ENCODE peak calls at places on chromosomes 13 and 19, in ten cellular contexts. A is OCI-LY7; R is IMR-90; U is CD8-positive, alpha-beta memory T cell; X is lower lobe of right lung; F is pancreas; E is mesendoderm; S is tibial artery; J is Peyer's patch; K is tibial nerve. N is an unnamed sample.

GRCh38 chr19:8463343-8463742 is 18.6 kb downstream of the HNRNPM start:
- DNase-seq in U (no peak), J (no peak), X (no peak), K (no peak), R (no peak), E (no peak), S (no peak), F (no peak), A (no peak), N (no peak)

GRCh38 chr19:21463449-21464105 is 41.8 kb upstream of the ZNF429 start:
- DNase-seq in U (no peak), A (no peak), J (no peak), E (peak; percentile 98), S (no peak), K (no peak), R (no peak), F (peak; percentile 63), X (peak; percentile 63), N (no peak)

GRCh38 chr19:29623726-29624488 is 17.8 kb downstream of the POP4 start:
- DNase-seq in U (peak; percentile 14), J (peak; percentile 48), K (no peak), F (no peak), X (peak; percentile 25), A (no peak), R (no peak), E (no peak), S (no peak), N (no peak)

GRCh38 chr19:7010722-7011593 is 10.3 kb downstream of the MBD3L2B start:
- DNase-seq in U (no peak), A (no peak), X (no peak), R (no peak), E (no peak), J (no peak), S (no peak), F (no peak), K (no peak), N (no peak)

GRCh38 chr19:3459322-3459881 is 20.9 kb downstream of the SMIM24 start:
- DNase-seq in F (peak; percentile 89), R (peak; percentile 94), J (no peak), E (peak; percentile 95), X (peak; percentile 79), A (no peak), K (peak; percentile 83), S (peak; percentile 94), U (no peak), N (peak; percentile 83)

GRCh38 chr19:43776285-43776684 is 4.5 kb downstream of the KCNN4 start:
- DNase-seq in A (peak; percentile 47), R (no peak), X (no peak), E (no peak), U (no peak), F (no peak), J (peak; percentile 36), K (no peak), S (no peak), N (no peak)

GRCh38 chr13:57632276-57633140 is 964 bp downstream of the PCDH17 start:
- DNase-seq in R (no peak), E (peak; percentile 72), K (no peak), F (peak; percentile 16), U (no peak), S (peak; percentile 20), J (peak; percentile 44), A (no peak), X (peak; percentile 46), N (peak; percentile 60)

GRCh38 chr19:47097396-47098217 is 16.0 kb downstream of the ZC3H4 start:
- DNase-seq in K (no peak), F (peak; percentile 39), J (no peak), A (no peak), S (peak; percentile 74), U (no peak), E (no peak), X (peak; percentile 59), R (no peak), N (no peak)

GRCh38 chr13:79987323-79987722 is 353.6 kb downstream of the SPRY2 start:
- DNase-seq in X (no peak), R (peak; percentile 22), U (no peak), E (no peak), F (no peak), J (no peak), S (no peak), A (no peak), K (no peak), N (no peak)
- H3K27ac ChIP-seq in X (no peak overlapping the region), R (no peak overlapping the region), U (no peak overlapping the region), E (no peak overlapping the region), F (no peak overlapping the region), J (no peak overlapping the region), S (no peak overlapping the region), A (no peak overlapping the region), K (no peak overlapping the region), N (no peak overlapping the region)

GRCh38 chr19:49601482-49602038 is 10.6 kb downstream of the PRR12 start:
- DNase-seq in F (no peak), U (no peak), K (no peak), S (no peak), R (no peak), J (no peak), A (no peak), X (no peak), E (no peak), N (no peak)

GRCh38 chr19:49602806-49603205 is 11.8 kb downstream of the PRR12 start:
- DNase-seq in S (no peak), U (no peak), F (no peak), J (no peak), R (no peak), A (no peak), X (no peak), E (no peak), K (no peak), N (no peak)

GRCh38 chr19:49599378-49600298 is 8.7 kb downstream of the PRR12 start:
- DNase-seq in A (no peak), K (no peak), S (no peak), X (no peak), E (no peak), F (no peak), U (no peak), J (no peak), R (no peak), N (no peak)

GRCh38 chr19:49609499-49610092 is 18.6 kb downstream of the PRR12 start:
- DNase-seq in F (no peak), R (no peak), U (no peak), S (no peak), X (no peak), E (no peak), K (no peak), J (no peak), A (no peak), N (no peak)

DNA sequence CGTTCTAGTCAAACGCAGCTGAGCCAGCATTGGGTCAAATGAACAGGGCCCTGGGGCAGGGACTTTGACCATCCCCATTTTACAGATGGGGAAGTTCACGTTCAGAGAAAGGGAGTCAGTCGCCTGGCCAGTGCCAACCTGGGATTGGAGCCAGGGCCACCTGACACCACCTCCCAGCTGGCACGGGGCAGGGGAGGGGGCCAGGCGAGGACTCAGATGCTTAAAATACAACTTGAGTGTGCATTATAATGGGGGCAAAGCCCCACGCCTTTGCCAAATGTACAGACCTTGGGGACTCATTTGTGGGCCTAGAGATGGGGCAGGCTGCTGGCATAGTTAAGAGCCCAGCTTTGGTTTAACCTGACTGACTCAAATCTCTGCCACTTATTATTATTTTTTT is 14.6 kb downstream of the PRR12 start:
- DNase-seq in X (no peak), U (no peak), E (no peak), J (no peak), R (no peak), F (no peak), S (no peak), A (no peak), K (no peak), N (no peak)
- H3K36me3 ChIP-seq in X (peaks cover 94% of the 10 kb centered on the region), U (peaks cover 19% of the 10 kb centered on the region), E (peaks cover 17% of the 10 kb centered on the region), J (no peaks in the 10 kb centered on the region), R (peaks cover 64% of the 10 kb centered on the region), F (peaks cover 9% of the 10 kb centered on the region), S (peaks cover 95% of the 10 kb centered on the region), A (peaks cover 98% of the 10 kb centered on the region), K (peaks cover 100% of the 10 kb centered on the region), N (peaks cover 79% of the 10 kb centered on the region)

DNA sequence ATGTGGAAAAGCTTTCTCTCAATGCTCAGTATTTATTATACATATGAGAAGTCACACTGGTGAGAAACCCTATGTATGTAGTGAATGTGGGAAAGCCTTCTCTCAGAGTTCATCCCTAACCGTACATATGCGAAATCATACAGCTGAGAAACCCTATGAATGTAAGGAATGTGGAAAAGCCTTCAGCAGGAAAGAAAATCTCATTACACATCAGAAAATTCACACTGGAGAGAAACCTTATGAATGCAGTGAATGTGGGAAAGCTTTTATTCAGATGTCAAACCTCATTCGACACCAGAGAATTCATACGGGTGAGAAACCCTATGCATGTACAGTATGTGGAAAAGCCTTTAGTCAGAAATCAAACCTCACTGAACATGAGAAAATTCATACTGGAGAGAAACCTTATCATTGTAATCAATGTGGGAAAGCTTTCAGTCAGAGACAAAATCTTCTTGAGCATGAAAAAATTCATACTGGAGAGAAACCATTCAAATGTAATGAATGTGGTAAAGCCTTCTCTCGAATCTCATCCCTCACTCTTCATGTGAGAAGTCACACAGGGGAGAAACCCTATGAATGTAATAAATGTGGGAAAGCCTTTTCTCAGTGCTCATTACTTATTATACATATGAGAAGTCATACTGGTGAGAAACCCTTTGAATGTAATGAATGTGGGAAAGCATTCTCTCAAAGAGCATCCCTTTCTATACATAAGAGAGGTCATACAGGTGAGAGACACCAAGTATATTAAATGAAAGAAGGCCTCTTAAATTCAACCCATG is 34.4 kb downstream of the ZNF568 start:
- DNase-seq in X (no peak), F (no peak), R (no peak), A (no peak), S (no peak), J (no peak), E (peak; percentile 1), K (no peak), U (no peak), N (no peak)
- H3K27ac ChIP-seq in X (no peak overlapping the region), F (no peak overlapping the region), R (no peak overlapping the region), A (no peak overlapping the region), S (no peak overlapping the region), J (no peak overlapping the region), E (no peak overlapping the region), K (no peak overlapping the region), U (no peak overlapping the region), N (no peak overlapping the region)

GRCh38 chr19:16575861-16576689 is 3.9 kb upstream of the SLC35E1 start:
- DNase-seq in S (no peak), F (no peak), A (no peak), K (no peak), E (no peak), U (no peak), R (no peak), J (no peak), X (no peak), N (no peak)

GRCh38 chr19:16573925-16574324 is 1.7 kb upstream of the SLC35E1 start:
- DNase-seq in E (no peak), A (no peak), F (no peak), U (no peak), J (no peak), S (no peak), X (no peak), R (no peak), K (no peak), N (no peak)

GRCh38 chr19:16573296-16573695 is 1.1 kb upstream of the SLC35E1 start:
- DNase-seq in E (no peak), R (no peak), U (no peak), A (no peak), S (no peak), F (no peak), J (no peak), X (peak; percentile 25), K (no peak), N (no peak)

GRCh38 chr19:16576690-16577530 is 4.7 kb upstream of the SLC35E1 start:
- DNase-seq in E (no peak), J (no peak), S (no peak), R (no peak), F (no peak), X (no peak), U (no peak), A (no peak), K (no peak), N (no peak)

DNA sequence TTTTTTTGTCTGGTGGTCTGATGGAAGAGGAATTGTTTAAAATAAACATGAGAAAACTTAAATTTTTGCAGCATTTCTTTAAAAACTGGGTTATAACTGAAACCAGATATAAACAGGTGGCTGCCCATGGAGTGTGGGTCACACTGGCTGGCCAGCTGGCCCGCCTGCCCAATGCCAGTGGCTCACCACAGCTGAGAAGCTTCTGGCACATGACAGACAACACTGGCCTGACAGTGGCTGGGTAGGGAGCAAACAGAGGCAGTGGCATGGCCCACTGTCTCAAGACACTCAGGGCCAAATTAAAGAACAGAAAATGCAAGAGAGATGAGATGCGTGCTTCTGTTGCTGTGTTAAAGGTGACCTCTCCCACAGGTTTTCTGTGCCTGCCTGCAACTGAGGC is 3.1 kb upstream of the SLC35E1 start:
- DNase-seq in X (no peak), K (no peak), U (no peak), J (no peak), E (no peak), R (no peak), F (no peak), S (no peak), A (no peak), N (no peak)
- H3K36me3 ChIP-seq in X (peaks cover 60% of the 10 kb centered on the region), K (peaks cover 56% of the 10 kb centered on the region), U (peaks cover 17% of the 10 kb centered on the region), J (no peaks in the 10 kb centered on the region), E (peaks cover 4% of the 10 kb centered on the region), R (peaks cover 32% of the 10 kb centered on the region), F (peaks cover 16% of the 10 kb centered on the region), S (peaks cover 41% of the 10 kb centered on the region), A (peaks cover 64% of the 10 kb centered on the region), N (peaks cover 48% of the 10 kb centered on the region)